ENCODE peak calls at places on chromosome 20, in nine cellular contexts. One of them, this sample, is unnamed.

GRCh38 chr20:9126527-9126926 is 57.6 kb downstream of the PLCB4 start:
- DNase-seq in SK-N-SH: no peak
- DNase-seq in PC-3: no peak
- DNase-seq in PC-9: no peak
- DNase-seq in OCI-LY7: no peak
- DNase-seq in GM23338: no peak
- DNase-seq in GM23248: no peak
- DNase-seq in HCT116: no peak
- DNase-seq in hepatocyte: no peak
- DNase-seq in this sample: no peak

GRCh38 chr20:3262566-3262965 is 23.6 kb upstream of the SLC4A11 start:
- DNase-seq in SK-N-SH: no peak
- DNase-seq in PC-3: no peak
- DNase-seq in PC-9: no peak
- DNase-seq in OCI-LY7: no peak
- DNase-seq in GM23338: no peak
- DNase-seq in GM23248: peak; percentile 47
- DNase-seq in HCT116: no peak
- DNase-seq in hepatocyte: no peak
- DNase-seq in this sample: no peak

GRCh38 chr20:49794336-49795124 is 18.1 kb upstream of the SLC9A8 start:
- DNase-seq in SK-N-SH: no peak
- DNase-seq in PC-3: no peak
- DNase-seq in PC-9: peak; percentile 66
- DNase-seq in OCI-LY7: no peak
- DNase-seq in GM23338: no peak
- DNase-seq in GM23248: peak; percentile 25
- DNase-seq in HCT116: no peak
- DNase-seq in hepatocyte: no peak
- DNase-seq in this sample: no peak

GRCh38 chr20:22526512-22527012 is 57.8 kb downstream of the FOXA2 start:
- DNase-seq in SK-N-SH: no peak
- DNase-seq in PC-3: no peak
- DNase-seq in PC-9: no peak
- DNase-seq in OCI-LY7: no peak
- DNase-seq in GM23338: no peak
- DNase-seq in GM23248: no peak
- DNase-seq in HCT116: no peak
- DNase-seq in hepatocyte: no peak
- DNase-seq in this sample: no peak

GRCh38 chr20:45067558-45067957 is 33.4 kb downstream of the KCNS1 start:
- DNase-seq in SK-N-SH: no peak
- DNase-seq in PC-3: peak; percentile 6
- DNase-seq in PC-9: peak; percentile 50
- DNase-seq in OCI-LY7: no peak
- DNase-seq in GM23338: no peak
- DNase-seq in GM23248: peak; percentile 49
- DNase-seq in HCT116: no peak
- DNase-seq in hepatocyte: no peak
- DNase-seq in this sample: no peak

GRCh38 chr20:8190043-8190880 is 58.2 kb downstream of the PLCB1 start:
- DNase-seq in SK-N-SH: peak; percentile 3
- DNase-seq in PC-3: no peak
- DNase-seq in PC-9: no peak
- DNase-seq in OCI-LY7: no peak
- DNase-seq in GM23338: no peak
- DNase-seq in GM23248: no peak
- DNase-seq in HCT116: no peak
- DNase-seq in hepatocyte: no peak
- DNase-seq in this sample: no peak

GRCh38 chr20:46378390-46379009 is 27.9 kb downstream of the ELMO2 start:
- DNase-seq in SK-N-SH: no peak
- DNase-seq in PC-3: no peak
- DNase-seq in PC-9: no peak
- DNase-seq in OCI-LY7: no peak
- DNase-seq in GM23338: no peak
- DNase-seq in GM23248: no peak
- DNase-seq in HCT116: no peak
- DNase-seq in hepatocyte: peak; percentile 28
- DNase-seq in this sample: no peak

GRCh38 chr20:10492065-10492464 is 57.0 kb downstream of the SLX4IP start:
- DNase-seq in SK-N-SH: no peak
- DNase-seq in PC-3: no peak
- DNase-seq in PC-9: no peak
- DNase-seq in OCI-LY7: no peak
- DNase-seq in GM23338: no peak
- DNase-seq in GM23248: peak; percentile 51
- DNase-seq in HCT116: no peak
- DNase-seq in hepatocyte: no peak
- DNase-seq in this sample: no peak

GRCh38 chr20:17298169-17298568 is 71.3 kb downstream of the PCSK2 start:
- DNase-seq in SK-N-SH: no peak
- DNase-seq in PC-3: no peak
- DNase-seq in PC-9: no peak
- DNase-seq in OCI-LY7: no peak
- DNase-seq in GM23338: no peak
- DNase-seq in GM23248: peak; percentile 17
- DNase-seq in HCT116: no peak
- DNase-seq in hepatocyte: no peak
- DNase-seq in this sample: no peak

GRCh38 chr20:51363813-51364212 is 178.7 kb downstream of the NFATC2 start:
- DNase-seq in SK-N-SH: no peak
- DNase-seq in PC-3: no peak
- DNase-seq in PC-9: no peak
- DNase-seq in OCI-LY7: no peak
- DNase-seq in GM23338: no peak
- DNase-seq in GM23248: no peak
- DNase-seq in HCT116: no peak
- DNase-seq in hepatocyte: no peak
- DNase-seq in this sample: no peak

GRCh38 chr20:54980321-54980960 is 505.0 kb downstream of the DOK5 start:
- DNase-seq in SK-N-SH: peak; percentile 24
- DNase-seq in PC-3: peak; percentile 44
- DNase-seq in PC-9: no peak
- DNase-seq in OCI-LY7: peak; percentile 4
- DNase-seq in GM23338: peak; percentile 4
- DNase-seq in GM23248: no peak
- DNase-seq in HCT116: no peak
- DNase-seq in hepatocyte: peak; percentile 35
- DNase-seq in this sample: peak; percentile 77

GRCh38 chr20:7490288-7490687 is 450.0 kb downstream of the HAO1 start:
- DNase-seq in SK-N-SH: no peak
- DNase-seq in PC-3: no peak
- DNase-seq in PC-9: no peak
- DNase-seq in OCI-LY7: no peak
- DNase-seq in GM23338: no peak
- DNase-seq in GM23248: no peak
- DNase-seq in HCT116: no peak
- DNase-seq in hepatocyte: no peak
- DNase-seq in this sample: no peak

GRCh38 chr20:2820084-2820895 is 4.1 kb downstream of the TMEM239 start:
- DNase-seq in SK-N-SH: no peak
- DNase-seq in PC-3: no peak
- DNase-seq in PC-9: no peak
- DNase-seq in OCI-LY7: no peak
- DNase-seq in GM23338: peak; percentile 70
- DNase-seq in GM23248: no peak
- DNase-seq in HCT116: no peak
- DNase-seq in hepatocyte: peak; percentile 32
- DNase-seq in this sample: no peak

GRCh38 chr20:47181056-47181862 is 175.2 kb downstream of the ZMYND8 start:
- DNase-seq in SK-N-SH: peak; percentile 45
- DNase-seq in PC-3: peak; percentile 89
- DNase-seq in PC-9: peak; percentile 79
- DNase-seq in OCI-LY7: peak; percentile 85
- DNase-seq in GM23338: peak; percentile 83
- DNase-seq in GM23248: peak; percentile 86
- DNase-seq in HCT116: peak; percentile 54
- DNase-seq in hepatocyte: peak; percentile 60
- DNase-seq in this sample: peak; percentile 88

GRCh38 chr20:38725959-38726848 is 1.9 kb downstream of the SLC32A1 start:
- DNase-seq in SK-N-SH: peak; percentile 91
- DNase-seq in PC-3: peak; percentile 47
- DNase-seq in PC-9: no peak
- DNase-seq in OCI-LY7: no peak
- DNase-seq in GM23338: peak; percentile 96
- DNase-seq in GM23248: no peak
- DNase-seq in HCT116: no peak
- DNase-seq in hepatocyte: peak; percentile 48
- DNase-seq in this sample: no peak

GRCh38 chr20:4026093-4026601 is 10.8 kb upstream of the RNF24 start:
- DNase-seq in SK-N-SH: peak; percentile 54
- DNase-seq in PC-3: peak; percentile 75
- DNase-seq in PC-9: no peak
- DNase-seq in OCI-LY7: no peak
- DNase-seq in GM23338: peak; percentile 62
- DNase-seq in GM23248: peak; percentile 93
- DNase-seq in HCT116: no peak
- DNase-seq in hepatocyte: peak; percentile 53
- DNase-seq in this sample: no peak

GRCh38 chr20:52192296-52193007 is 873 bp upstream of the ZFP64 start:
- DNase-seq in SK-N-SH: peak; percentile 77
- DNase-seq in PC-3: peak; percentile 64
- DNase-seq in PC-9: no peak
- DNase-seq in OCI-LY7: peak; percentile 59
- DNase-seq in GM23338: no peak
- DNase-seq in GM23248: no peak
- DNase-seq in HCT116: peak; percentile 38
- DNase-seq in hepatocyte: no peak
- DNase-seq in this sample: no peak

GRCh38 chr20:42093542-42094440 is 475.6 kb upstream of the CHD6 start:
- DNase-seq in SK-N-SH: no peak
- DNase-seq in PC-3: no peak
- DNase-seq in PC-9: no peak
- DNase-seq in OCI-LY7: no peak
- DNase-seq in GM23338: no peak
- DNase-seq in GM23248: no peak
- DNase-seq in HCT116: no peak
- DNase-seq in hepatocyte: no peak
- DNase-seq in this sample: no peak

GRCh38 chr20:21102252-21102609 is 3.9 kb downstream of the LINC00237 start:
- DNase-seq in SK-N-SH: peak; percentile 57
- DNase-seq in PC-3: no peak
- DNase-seq in PC-9: no peak
- DNase-seq in OCI-LY7: no peak
- DNase-seq in GM23338: peak; percentile 59
- DNase-seq in GM23248: no peak
- DNase-seq in HCT116: no peak
- DNase-seq in hepatocyte: no peak
- DNase-seq in this sample: no peak

GRCh38 chr20:49715466-49715865 is 1.8 kb upstream of the B4GALT5 start:
- DNase-seq in SK-N-SH: no peak
- DNase-seq in PC-3: no peak
- DNase-seq in PC-9: no peak
- DNase-seq in OCI-LY7: no peak
- DNase-seq in GM23338: no peak
- DNase-seq in GM23248: no peak
- DNase-seq in HCT116: no peak
- DNase-seq in hepatocyte: no peak
- DNase-seq in this sample: no peak

DNA sequence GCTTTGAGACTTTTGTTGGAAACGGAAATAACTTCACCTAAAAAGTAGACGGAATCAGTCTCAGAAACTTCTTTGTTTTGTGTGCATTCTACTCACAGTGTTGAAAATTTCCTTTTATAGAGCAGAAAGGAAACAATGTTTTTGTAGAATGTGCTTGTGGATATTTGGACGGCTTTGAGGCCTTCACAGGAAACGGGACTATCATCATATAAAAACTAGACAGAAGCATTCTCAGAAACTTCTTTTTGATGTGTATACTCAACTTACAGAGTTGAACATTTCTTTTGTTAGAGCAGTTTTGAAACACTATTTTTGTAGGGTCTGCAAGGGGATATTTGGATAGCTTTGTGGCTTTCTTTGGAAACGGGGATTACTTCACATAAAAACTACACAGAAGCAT is 627.5 kb upstream of the ZNF337 start:
- DNase-seq in SK-N-SH: no peak
- DNase-seq in PC-3: no peak
- DNase-seq in PC-9: no peak
- DNase-seq in OCI-LY7: no peak
- DNase-seq in GM23338: no peak
- DNase-seq in GM23248: no peak
- DNase-seq in HCT116: no peak
- DNase-seq in hepatocyte: no peak
- DNase-seq in this sample: no peak
- H3K9me2 ChIP-seq in SK-N-SH: no peaks in the 10 kb centered on the region
- H3K9me2 ChIP-seq in PC-3: no peaks in the 10 kb centered on the region
- H3K9me2 ChIP-seq in PC-9: no peaks in the 10 kb centered on the region
- H3K9me2 ChIP-seq in OCI-LY7: no peaks in the 10 kb centered on the region
- H3K9me2 ChIP-seq in GM23338: no peaks in the 10 kb centered on the region
- H3K9me2 ChIP-seq in GM23248: no peaks in the 10 kb centered on the region
- H3K9me2 ChIP-seq in HCT116: no peaks in the 10 kb centered on the region
- H3K9me2 ChIP-seq in hepatocyte: no peaks in the 10 kb centered on the region
- H3K9me2 ChIP-seq in this sample: no peaks in the 10 kb centered on the region

DNA sequence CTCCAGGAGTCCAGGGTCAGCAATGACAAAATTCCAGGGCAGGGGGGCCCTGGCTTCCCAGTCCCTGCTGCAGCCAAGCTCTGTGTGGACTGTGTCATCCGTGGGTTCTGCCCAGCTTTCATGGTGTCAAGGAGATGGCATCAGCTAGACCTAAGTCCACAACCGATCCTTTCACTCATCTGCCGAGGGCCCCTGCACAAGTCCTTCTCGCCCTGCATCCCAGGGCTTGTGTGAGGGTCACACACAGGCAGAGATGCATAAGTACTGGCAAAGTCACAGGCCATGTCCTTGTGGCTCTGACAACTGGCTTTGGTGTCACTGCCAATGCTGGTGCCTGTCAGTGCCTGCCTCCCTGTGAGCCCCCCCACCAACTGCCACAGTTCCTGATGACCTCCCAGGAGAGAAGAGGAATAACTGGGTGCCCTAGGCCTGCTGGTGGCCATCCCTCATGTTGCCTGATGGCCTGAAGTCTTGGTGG is 181.4 kb upstream of the CST7 start:
- DNase-seq in SK-N-SH: no peak
- DNase-seq in PC-3: no peak
- DNase-seq in PC-9: no peak
- DNase-seq in OCI-LY7: no peak
- DNase-seq in GM23338: no peak
- DNase-seq in GM23248: no peak
- DNase-seq in HCT116: no peak
- DNase-seq in hepatocyte: no peak
- DNase-seq in this sample: no peak
- H3K4me3 ChIP-seq in SK-N-SH: no peak overlapping the region
- H3K4me3 ChIP-seq in PC-3: no peak overlapping the region
- H3K4me3 ChIP-seq in PC-9: no peak overlapping the region
- H3K4me3 ChIP-seq in OCI-LY7: no peak overlapping the region
- H3K4me3 ChIP-seq in GM23338: no peak overlapping the region
- H3K4me3 ChIP-seq in GM23248: no peak overlapping the region
- H3K4me3 ChIP-seq in HCT116: no peak overlapping the region
- H3K4me3 ChIP-seq in hepatocyte: no peak overlapping the region
- H3K4me3 ChIP-seq in this sample: no peak overlapping the region

GRCh38 chr20:62607366-62608217 is 34.7 kb upstream of the SLCO4A1 start:
- DNase-seq in SK-N-SH: no peak
- DNase-seq in PC-3: no peak
- DNase-seq in PC-9: no peak
- DNase-seq in OCI-LY7: no peak
- DNase-seq in GM23338: no peak
- DNase-seq in GM23248: no peak
- DNase-seq in HCT116: no peak
- DNase-seq in hepatocyte: no peak
- DNase-seq in this sample: no peak
- H2AFZ ChIP-seq in SK-N-SH: no peak overlapping the region
- H2AFZ ChIP-seq in PC-3: no peak overlapping the region
- H2AFZ ChIP-seq in PC-9: no peak overlapping the region
- H2AFZ ChIP-seq in OCI-LY7: peak overlapping the region; percentile 91
- H2AFZ ChIP-seq in GM23338: no peak overlapping the region
- H2AFZ ChIP-seq in GM23248: no peak overlapping the region
- H2AFZ ChIP-seq in HCT116: no peak overlapping the region
- H2AFZ ChIP-seq in hepatocyte: no peak overlapping the region
- H2AFZ ChIP-seq in this sample: no peak overlapping the region

GRCh38 chr20:63847374-63848002 is 13.8 kb upstream of the ABHD16B start:
- DNase-seq in SK-N-SH: no peak
- DNase-seq in PC-3: no peak
- DNase-seq in PC-9: no peak
- DNase-seq in OCI-LY7: no peak
- DNase-seq in GM23338: peak; percentile 90
- DNase-seq in GM23248: no peak
- DNase-seq in HCT116: no peak
- DNase-seq in hepatocyte: no peak
- DNase-seq in this sample: no peak
- H3K9me2 ChIP-seq in SK-N-SH: no peaks in the 10 kb centered on the region
- H3K9me2 ChIP-seq in PC-3: no peaks in the 10 kb centered on the region
- H3K9me2 ChIP-seq in PC-9: no peaks in the 10 kb centered on the region
- H3K9me2 ChIP-seq in OCI-LY7: no peaks in the 10 kb centered on the region
- H3K9me2 ChIP-seq in GM23338: no peaks in the 10 kb centered on the region
- H3K9me2 ChIP-seq in GM23248: no peaks in the 10 kb centered on the region
- H3K9me2 ChIP-seq in HCT116: no peaks in the 10 kb centered on the region
- H3K9me2 ChIP-seq in hepatocyte: no peaks in the 10 kb centered on the region
- H3K9me2 ChIP-seq in this sample: no peaks in the 10 kb centered on the region